ENCODE peak calls at places on chromosomes 13 and 19, in eight cellular contexts. W is C1 segment of cervical spinal cord; Z is mesothelial cell of epicardium; F is hippocampal formation; Q is memory B cell; D is cerebellum; T is aorta; N is stimulated activated CD4-positive, alpha-beta T cell treated with anti-CD3 and anti-CD28 coated beads, Interleukin-1b, Interleukin-23, amount 100 ng/mL, for 1 hour. A is an unnamed sample.

GRCh38 chr19:15464394-15465385 is at the start of gene RASAL3:
- DNase-seq in W (no peak), Z (no peak), F (peak; percentile 5), Q (peak; percentile 29), D (no peak), T (peak; percentile 63), N (peak; percentile 60), A (peak; percentile 73)

GRCh38 chr19:31761281-31761913 is 412.2 kb upstream of the TSHZ3 start:
- DNase-seq in W (no peak), Z (no peak), F (no peak), Q (no peak), D (no peak), T (no peak), N (no peak), A (no peak)

GRCh38 chr19:2045501-2046045 is 5.5 kb downstream of the MKNK2 start:
- DNase-seq in W (no peak), Z (no peak), F (no peak), Q (no peak), D (no peak), T (peak; percentile 53), N (no peak), A (no peak)

GRCh38 chr19:12789904-12790619 is 1.2 kb upstream of the JUNB start:
- DNase-seq in W (peak; percentile 78), Z (peak; percentile 95), F (peak; percentile 89), Q (peak; percentile 95), D (peak; percentile 96), T (peak; percentile 99), N (peak; percentile 86), A (peak; percentile 96)

GRCh38 chr13:108322206-108322824 is 52.8 kb downstream of the TNFSF13B start:
- DNase-seq in W (no peak), Z (no peak), F (no peak), Q (no peak), D (peak; percentile 4), T (no peak), N (no peak), A (peak; percentile 61)

GRCh38 chr13:94311893-94312292 is 167.6 kb downstream of the DCT start:
- DNase-seq in W (no peak), Z (no peak), F (no peak), Q (no peak), D (no peak), T (no peak), N (no peak), A (no peak)

GRCh38 chr19:56917998-56918397 is 77.5 kb upstream of the PEG3 start:
- DNase-seq in W (no peak), Z (no peak), F (no peak), Q (no peak), D (no peak), T (no peak), N (no peak), A (peak; percentile 6)

GRCh38 chr19:35346193-35347052 is 1.3 kb upstream of the FFAR1 start:
- DNase-seq in W (no peak), Z (no peak), F (no peak), Q (peak; percentile 78), D (no peak), T (peak; percentile 79), N (peak; percentile 50), A (no peak)

GRCh38 chr13:42893346-42893745 is 98.7 kb downstream of the EPSTI1 start:
- DNase-seq in W (no peak), Z (no peak), F (no peak), Q (no peak), D (no peak), T (no peak), N (no peak), A (no peak)

GRCh38 chr13:33228645-33229445 is 56.7 kb downstream of the STARD13 start:
- DNase-seq in W (no peak), Z (no peak), F (no peak), Q (peak; percentile 14), D (peak; percentile 42), T (no peak), N (no peak), A (peak; percentile 40)

GRCh38 chr19:8831373-8831772 is 731 bp downstream of the ZNF558 start:
- DNase-seq in W (no peak), Z (no peak), F (no peak), Q (no peak), D (no peak), T (no peak), N (no peak), A (no peak)

GRCh38 chr19:6811906-6812305 is 39.4 kb downstream of the VAV1 start:
- DNase-seq in W (no peak), Z (no peak), F (no peak), Q (no peak), D (no peak), T (no peak), N (no peak), A (no peak)

GRCh38 chr19:38143847-38144246 is 80.2 kb downstream of the DPF1 start:
- DNase-seq in W (no peak), Z (no peak), F (no peak), Q (no peak), D (no peak), T (no peak), N (no peak), A (no peak)

GRCh38 chr13:23447927-23448326 is 14.4 kb upstream of the SACS start:
- DNase-seq in W (no peak), Z (no peak), F (no peak), Q (no peak), D (no peak), T (no peak), N (no peak), A (no peak)

GRCh38 chr13:32021785-32022184 is 9.8 kb upstream of the FRY start:
- DNase-seq in W (no peak), Z (no peak), F (no peak), Q (no peak), D (no peak), T (no peak), N (no peak), A (no peak)

GRCh38 chr13:110498765-110499164 is 62.8 kb downstream of the RAB20 start:
- DNase-seq in W (no peak), Z (no peak), F (no peak), Q (no peak), D (no peak), T (no peak), N (no peak), A (no peak)

GRCh38 chr13:88005188-88005587 is 334.0 kb downstream of the SLITRK5 start:
- DNase-seq in W (no peak), Z (no peak), F (no peak), Q (no peak), D (no peak), T (no peak), N (no peak), A (no peak)

GRCh38 chr13:49093376-49093775 is 117.7 kb downstream of the FNDC3A start:
- DNase-seq in W (no peak), Z (no peak), F (no peak), Q (no peak), D (no peak), T (no peak), N (no peak), A (no peak)

GRCh38 chr19:30069535-30070197 is 127.6 kb downstream of the URI1 start:
- DNase-seq in W (no peak), Z (no peak), F (no peak), Q (no peak), D (no peak), T (no peak), N (no peak), A (no peak)

GRCh38 chr13:79775830-79776229 is 294.9 kb downstream of the NDFIP2 start:
- DNase-seq in W (no peak), Z (no peak), F (peak; percentile 4), Q (no peak), D (peak; percentile 60), T (no peak), N (no peak), A (peak; percentile 44)

GRCh38 chr13:71801781-71802180 is 65.2 kb downstream of the DACH1 start:
- DNase-seq in W (no peak), Z (no peak), F (no peak), Q (no peak), D (peak; percentile 21), T (no peak), N (no peak), A (no peak)

GRCh38 chr19:17931532-17932191 is 1.2 kb upstream of the CCDC124 start:
- DNase-seq in W (no peak), Z (no peak), F (no peak), Q (no peak), D (no peak), T (no peak), N (no peak), A (no peak)

GRCh38 chr19:49136771-49137171 is 17.4 kb downstream of the PPFIA3 start:
- DNase-seq in W (no peak), Z (no peak), F (no peak), Q (no peak), D (no peak), T (no peak), N (no peak), A (no peak)

GRCh38 chr13:23868521-23868920 is 20.7 kb downstream of the MIPEP start:
- DNase-seq in W (no peak), Z (no peak), F (no peak), Q (no peak), D (no peak), T (no peak), N (no peak), A (no peak)

GRCh38 chr13:50715402-50716146 is 127.9 kb downstream of the DLEU7 start:
- DNase-seq in W (peak; percentile 19), Z (no peak), F (peak; percentile 25), Q (no peak), D (peak; percentile 25), T (peak; percentile 86), N (no peak), A (no peak)

GRCh38 chr19:10618846-10619245 is 6.5 kb upstream of the SLC44A2 start:
- DNase-seq in W (no peak), Z (no peak), F (no peak), Q (no peak), D (no peak), T (no peak), N (no peak), A (no peak)

GRCh38 chr13:98478134-98479129 is 98.5 kb downstream of the STK24 start:
- DNase-seq in W (no peak), Z (no peak), F (no peak), Q (no peak), D (no peak), T (no peak), N (no peak), A (no peak)

GRCh38 chr13:20702945-20703784 is at the start of gene IL17D:
- DNase-seq in W (peak; percentile 40), Z (no peak), F (peak; percentile 32), Q (peak; percentile 40), D (peak; percentile 47), T (no peak), N (no peak), A (peak; percentile 32)

GRCh38 chr19:18858906-18859646 is 27.3 kb downstream of the UPF1 start:
- DNase-seq in W (no peak), Z (no peak), F (no peak), Q (no peak), D (no peak), T (no peak), N (no peak), A (no peak)

GRCh38 chr13:114067886-114068722 is 64.3 kb downstream of the RASA3 start:
- DNase-seq in W (no peak), Z (no peak), F (no peak), Q (peak; percentile 50), D (no peak), T (peak; percentile 54), N (no peak), A (peak; percentile 89)

GRCh38 chr13:75455962-75456361 is 26.0 kb downstream of the TBC1D4 start:
- DNase-seq in W (no peak), Z (no peak), F (no peak), Q (no peak), D (no peak), T (no peak), N (no peak), A (no peak)

GRCh38 chr19:38061294-38061693 is 154.3 kb downstream of the SIPA1L3 start:
- DNase-seq in W (no peak), Z (no peak), F (no peak), Q (no peak), D (no peak), T (no peak), N (no peak), A (no peak)

GRCh38 chr19:56400485-56400884 is 3.6 kb upstream of the ZNF583 start:
- DNase-seq in W (no peak), Z (no peak), F (no peak), Q (no peak), D (no peak), T (no peak), N (no peak), A (no peak)

GRCh38 chr19:53506728-53507127 is 31.2 kb upstream of the ZNF331 start:
- DNase-seq in W (no peak), Z (no peak), F (no peak), Q (no peak), D (no peak), T (no peak), N (no peak), A (no peak)